ENCODE peak calls at places on chromosomes 7 and 10, in four cellular contexts. Z, W, P and C are unnamed samples.

GRCh38 chr7:24777811-24778210 is 20.5 kb upstream of the GSDME start:
- DNase-seq in P (peak), Z (no peak), W (no peak), C (no peak)

GRCh38 chr10:34814228-34815173 is 595 bp downstream of the PARD3 start:
- DNase-seq in W (no peak), P (peak), Z (peak), C (no peak)

GRCh38 chr7:155588468-155588998 is 42.2 kb upstream of the CNPY1 start:
- DNase-seq in Z (no peak), W (no peak), P (no peak), C (no peak)

GRCh38 chr7:100465702-100466311 is 1.7 kb upstream of the SPACDR start:
- DNase-seq in P (peak), W (no peak), Z (peak), C (peak)

GRCh38 chr7:37100735-37101331 is 347.8 kb downstream of the ELMO1 start:
- DNase-seq in P (no peak), Z (no peak), W (no peak), C (no peak)

GRCh38 chr7:96026606-96027005 is 254.3 kb downstream of the DYNC1I1 start:
- DNase-seq in W (no peak), P (peak), Z (no peak), C (no peak)

GRCh38 chr10:14750900-14751575 is 23.7 kb downstream of the FAM107B start:
- DNase-seq in P (no peak), W (no peak), Z (no peak), C (no peak)

GRCh38 chr7:17706255-17706654 is 234.0 kb downstream of the SNX13 start:
- DNase-seq in Z (no peak), P (no peak), W (no peak), C (no peak)

GRCh38 chr10:120978589-120979252 is 127.6 kb downstream of the WDR11 start:
- DNase-seq in P (peak), W (no peak), Z (no peak), C (peak)

GRCh38 chr10:86263209-86263608 is 103.4 kb downstream of the GRID1 start:
- DNase-seq in Z (no peak), P (no peak), W (no peak), C (no peak)

GRCh38 chr10:79047875-79048638 is 20.7 kb upstream of the ZMIZ1 start:
- DNase-seq in W (no peak), Z (no peak), P (no peak), C (no peak)

GRCh38 chr7:75654855-75655254 is 83.9 kb downstream of the HIP1 start:
- DNase-seq in W (no peak), P (no peak), Z (no peak), C (no peak)

GRCh38 chr10:61000769-61001730 is 57.1 kb upstream of the RHOBTB1 start:
- DNase-seq in P (peak), Z (peak), W (no peak), C (no peak)

GRCh38 chr7:123120286-123120685 is 79.5 kb downstream of the SLC13A1 start:
- DNase-seq in P (no peak), W (no peak), Z (peak), C (peak)

GRCh38 chr7:129258649-129259389 is 34.0 kb downstream of the AHCYL2 start:
- DNase-seq in Z (no peak), P (no peak), W (no peak), C (no peak)

GRCh38 chr10:62870866-62871265 is 54.7 kb upstream of the EGR2 start:
- DNase-seq in Z (no peak), P (no peak), W (no peak), C (no peak)

GRCh38 chr10:116676118-116676517 is 55.4 kb downstream of the PNLIPRP2 start:
- DNase-seq in Z (no peak), P (no peak), W (no peak), C (no peak)

GRCh38 chr10:78402636-78403035 is 369.0 kb downstream of the RPS24 start:
- DNase-seq in Z (no peak), P (no peak), W (no peak), C (no peak)

GRCh38 chr10:48649349-48649944 is 35.2 kb upstream of the WDFY4 start:
- DNase-seq in W (no peak), Z (no peak), P (peak), C (no peak)

GRCh38 chr10:12186324-12186723 is 9.4 kb downstream of the NUDT5 start:
- DNase-seq in P (no peak), Z (no peak), W (no peak), C (no peak)

GRCh38 chr10:12394236-12395033 is 45.1 kb downstream of the CAMK1D start:
- DNase-seq in W (no peak), Z (no peak), P (peak), C (peak)

GRCh38 chr7:24713850-24714675 is 43.2 kb downstream of the GSDME start:
- DNase-seq in W (no peak), P (no peak), Z (no peak), C (no peak)

GRCh38 chr10:68992721-68993440 is 4.3 kb downstream of the KIFBP start:
- DNase-seq in W (peak), P (peak), Z (peak), C (no peak)

GRCh38 chr10:97676770-97677581 is 10.1 kb downstream of the AVPI1 start:
- DNase-seq in P (peak), W (peak), Z (peak), C (peak)

GRCh38 chr7:37732253-37732652 is 48.7 kb downstream of the GPR141 start:
- DNase-seq in P (peak), Z (peak), W (no peak), C (peak)

GRCh38 chr7:156650042-156650441 is 9.5 kb downstream of the RNF32 start:
- DNase-seq in W (no peak), P (peak), Z (no peak), C (no peak)

GRCh38 chr10:14429043-14429713 is 98.5 kb upstream of the FRMD4A start:
- DNase-seq in P (no peak), W (no peak), Z (no peak), C (no peak)

GRCh38 chr7:132899833-132900232 is 182.1 kb downstream of the CHCHD3 start:
- DNase-seq in W (no peak), Z (no peak), P (no peak), C (no peak)